ENCODE peak calls at places on chromosomes 4 and X, in six cellular contexts. O, X, Z, T, J and N are unnamed samples.

GRCh38 chrX:133474559-133474958 is 59.3 kb upstream of the GPC4 start:
- DNase-seq in Z (no peak), J (no peak), O (no peak), T (no peak), X (no peak), N (no peak)

GRCh38 chr4:134251322-134251721 is 49.7 kb upstream of the PABPC4L start:
- DNase-seq in X (no peak), O (no peak), J (no peak), T (no peak), Z (no peak), N (no peak)

GRCh38 chrX:129433945-129434344 is 89.3 kb downstream of the SMARCA1 start:
- DNase-seq in J (no peak), X (no peak), O (no peak), Z (no peak), T (no peak), N (no peak)

GRCh38 chr4:168864831-168865541 is 145.1 kb downstream of the CBR4 start:
- DNase-seq in Z (no peak), J (peak; percentile 66), O (peak; percentile 77), X (no peak), T (no peak), N (no peak)

GRCh38 chr4:54062392-54062791 is 2.0 kb downstream of the CHIC2 start:
- DNase-seq in Z (no peak), X (no peak), J (no peak), O (no peak), T (no peak), N (no peak)

GRCh38 chr4:131337956-131338355 is 1811.1 kb upstream of the PCDH10 start:
- DNase-seq in Z (no peak), X (no peak), O (no peak), T (no peak), J (no peak), N (no peak)

GRCh38 chr4:147019061-147019460 is 73.4 kb upstream of the TTC29 start:
- DNase-seq in J (peak; percentile 79), Z (peak; percentile 38), T (peak; percentile 6), O (peak; percentile 29), X (peak; percentile 34), N (peak; percentile 53)

GRCh38 chr4:187354740-187355139 is 631.1 kb upstream of the FAT1 start:
- DNase-seq in O (no peak), X (no peak), J (no peak), Z (no peak), T (no peak), N (no peak)

GRCh38 chr4:148284526-148285193 is 157.6 kb downstream of the NR3C2 start:
- DNase-seq in T (no peak), X (peak; percentile 22), J (no peak), Z (no peak), O (no peak), N (no peak)

GRCh38 chrX:145532176-145532780 is 285.0 kb downstream of the SPANXN1 start:
- DNase-seq in J (no peak), Z (no peak), O (no peak), X (no peak), T (no peak), N (no peak)

GRCh38 chr4:142840516-142841123 is 5.5 kb downstream of the INPP4B start:
- DNase-seq in X (peak; percentile 21), J (peak; percentile 77), O (peak; percentile 22), T (no peak), Z (no peak), N (no peak)

GRCh38 chrX:350534-351321 is 32.1 kb upstream of the GTPBP6 start:
- DNase-seq in X (no peak), J (no peak), Z (no peak), O (no peak), T (no peak), N (no peak)

GRCh38 chrX:110287605-110288004 is 30.3 kb downstream of the AMMECR1 start:
- DNase-seq in O (peak; percentile 41), Z (no peak), J (peak; percentile 37), X (no peak), T (no peak), N (no peak)

GRCh38 chr4:67052981-67053380 is 492.3 kb downstream of the CENPC start:
- DNase-seq in O (no peak), X (no peak), Z (no peak), T (no peak), J (no peak), N (peak; percentile 11)

GRCh38 chr4:4780634-4781287 is 78.7 kb upstream of the MSX1 start:
- DNase-seq in O (peak; percentile 44), J (peak; percentile 35), Z (no peak), X (peak; percentile 69), T (no peak), N (no peak)

GRCh38 chrX:10507876-10508275 is 112.5 kb downstream of the MID1 start:
- DNase-seq in J (no peak), O (no peak), T (no peak), X (no peak), Z (no peak), N (no peak)

GRCh38 chr4:107258359-107258758 is 222.2 kb upstream of the DKK2 start:
- DNase-seq in O (peak; percentile 57), T (no peak), Z (no peak), X (no peak), J (peak; percentile 45), N (no peak)

GRCh38 chr4:84418032-84418709 is 80.9 kb downstream of the NKX6-1 start:
- DNase-seq in J (no peak), T (peak; percentile 10), Z (no peak), O (no peak), X (no peak), N (peak; percentile 29)

GRCh38 chrX:110086162-110086915 is 83.4 kb downstream of the TMEM164 start:
- DNase-seq in Z (no peak), O (peak; percentile 52), X (no peak), J (peak; percentile 32), T (no peak), N (no peak)

GRCh38 chr4:151540728-151541437 is 131.9 kb downstream of the FHIP1A start:
- DNase-seq in T (no peak), O (peak; percentile 74), J (peak; percentile 88), Z (no peak), X (peak; percentile 37), N (peak; percentile 13)

GRCh38 chrX:19805054-19805690 is 82.2 kb downstream of the SH3KBP1 start:
- DNase-seq in X (no peak), O (no peak), T (no peak), J (no peak), Z (peak; percentile 10), N (no peak)